ENCODE peak calls at places on chromosomes 4 and X, in six cellular contexts. X is psoas muscle; M is naive thymus-derived CD4-positive, alpha-beta T cell; R is left lung; A is heart left ventricle; D is right cardiac atrium. S is an unnamed sample.

GRCh38 chr4:3462321-3462789 is 751 bp upstream of the DOK7 start:
- DNase-seq in X (peak; percentile 23), M (no peak), R (peak; percentile 73), A (peak; percentile 22), D (peak; percentile 54), S (peak; percentile 40)

GRCh38 chrX:15619053-15619772 is 18.5 kb upstream of the ACE2 start:
- DNase-seq in X (no peak), M (no peak), R (no peak), A (no peak), D (no peak), S (no peak)

GRCh38 chr4:16750882-16751642 is 147.4 kb downstream of the LDB2 start:
- DNase-seq in X (no peak), M (no peak), R (no peak), A (no peak), D (no peak), S (no peak)

GRCh38 chr4:38190717-38191178 is 230.6 kb downstream of the PTTG2 start:
- DNase-seq in X (peak; percentile 46), M (no peak), R (no peak), A (peak; percentile 65), D (peak; percentile 77), S (no peak)

GRCh38 chr4:46594658-46595057 is 204.7 kb upstream of the GABRA2 start:
- DNase-seq in X (no peak), M (no peak), R (no peak), A (no peak), D (no peak), S (no peak)

GRCh38 chr4:20137176-20137575 is 114.5 kb upstream of the SLIT2 start:
- DNase-seq in X (no peak), M (no peak), R (no peak), A (no peak), D (no peak), S (no peak)

GRCh38 chrX:72314242-72314641 is 8.5 kb upstream of the CITED1 start:
- DNase-seq in X (no peak), M (no peak), R (no peak), A (no peak), D (no peak), S (no peak)

GRCh38 chrX:48468693-48469691 is 1.1 kb downstream of the SLC38A5 start:
- DNase-seq in X (no peak), M (peak; percentile 33), R (no peak), A (no peak), D (no peak), S (no peak)

GRCh38 chr4:76306882-76307669 is 543 bp downstream of the STBD1 start:
- DNase-seq in X (peak; percentile 71), M (peak; percentile 6), R (peak; percentile 93), A (peak; percentile 77), D (peak; percentile 86), S (peak; percentile 70)

GRCh38 chr4:7798215-7798995 is 141.3 kb downstream of the AFAP1 start:
- DNase-seq in X (no peak), M (no peak), R (no peak), A (no peak), D (no peak), S (peak; percentile 56)

DNA sequence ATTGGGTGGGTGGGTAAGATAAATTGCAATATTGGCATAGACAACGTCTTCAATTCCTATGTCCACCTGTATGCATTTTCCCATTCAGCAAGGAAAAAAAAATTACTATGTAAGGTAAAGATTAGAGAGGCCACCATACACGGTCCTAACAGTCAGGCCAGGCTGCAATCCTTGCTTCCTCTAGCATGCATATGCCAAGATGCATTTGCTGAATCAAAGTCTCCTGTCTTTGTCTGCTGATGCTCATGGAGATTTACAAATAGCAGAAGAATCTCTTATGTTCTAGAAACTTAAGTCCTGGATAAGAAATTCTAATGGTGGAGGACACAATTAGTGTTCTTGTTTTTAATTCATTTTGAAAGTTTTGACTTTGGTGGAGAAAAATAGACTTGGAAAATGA is 206.8 kb downstream of the PDGFC start:
- DNase-seq in X (no peak), M (no peak), R (no peak), A (no peak), D (no peak), S (no peak)
- H3K4me3 ChIP-seq in X (no peak overlapping the region), M (no peak overlapping the region), R (no peak overlapping the region), A (no peak overlapping the region), D (no peak overlapping the region), S (no peak overlapping the region)

GRCh38 chr4:22778547-22779163 is 85.9 kb downstream of the GBA3 start:
- DNase-seq in X (no peak), M (no peak), R (peak; percentile 75), A (no peak), D (peak; percentile 50), S (peak; percentile 64)

GRCh38 chr4:22780797-22781196 is 88.1 kb downstream of the GBA3 start:
- DNase-seq in X (no peak), M (no peak), R (no peak), A (no peak), D (no peak), S (peak; percentile 22)
- H3K4me1 ChIP-seq in X (no peaks in the 10 kb centered on the region), M (no peaks in the 10 kb centered on the region), R (no peaks in the 10 kb centered on the region), A (no peaks in the 10 kb centered on the region), D (no peaks in the 10 kb centered on the region), S (no peaks in the 10 kb centered on the region)

DNA sequence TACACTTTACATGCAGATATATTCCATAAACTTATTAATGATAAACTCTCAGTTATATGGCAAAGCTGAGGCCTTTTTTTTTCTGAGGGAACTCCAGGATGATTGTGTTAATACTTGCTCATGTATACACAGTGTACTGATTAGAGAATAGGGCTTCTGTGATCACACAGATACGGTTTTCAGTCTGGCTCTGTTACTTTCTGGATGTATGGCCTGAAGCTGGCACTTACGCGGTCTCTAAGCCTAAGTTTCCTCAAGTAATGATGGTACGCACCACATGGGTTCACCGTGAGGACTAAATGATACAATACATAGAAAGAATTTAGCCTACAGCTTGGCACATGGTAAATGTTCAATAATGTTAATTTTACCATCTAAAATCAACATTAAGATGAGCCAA is 73.8 kb downstream of the SEC24D start:
- DNase-seq in X (no peak), M (no peak), R (no peak), A (no peak), D (no peak), S (no peak)
- H3K9me3 ChIP-seq in X (no peaks in the 10 kb centered on the region), M (no peaks in the 10 kb centered on the region), R (no peaks in the 10 kb centered on the region), A (no peaks in the 10 kb centered on the region), D (no peaks in the 10 kb centered on the region), S (no peaks in the 10 kb centered on the region)

GRCh38 chr4:128827280-128827679 is 17.8 kb downstream of the JADE1 start:
- DNase-seq in X (no peak), M (no peak), R (no peak), A (no peak), D (no peak), S (no peak)

GRCh38 chr4:128831526-128832252 is 22.2 kb downstream of the JADE1 start:
- DNase-seq in X (no peak), M (no peak), R (no peak), A (no peak), D (no peak), S (no peak)

GRCh38 chr4:128832253-128832641 is 22.7 kb downstream of the JADE1 start:
- DNase-seq in X (no peak), M (no peak), R (no peak), A (no peak), D (no peak), S (no peak)

GRCh38 chr4:128835498-128836222 is 26.2 kb downstream of the JADE1 start:
- DNase-seq in X (peak; percentile 65), M (no peak), R (no peak), A (peak; percentile 92), D (peak; percentile 92), S (peak; percentile 79)

DNA sequence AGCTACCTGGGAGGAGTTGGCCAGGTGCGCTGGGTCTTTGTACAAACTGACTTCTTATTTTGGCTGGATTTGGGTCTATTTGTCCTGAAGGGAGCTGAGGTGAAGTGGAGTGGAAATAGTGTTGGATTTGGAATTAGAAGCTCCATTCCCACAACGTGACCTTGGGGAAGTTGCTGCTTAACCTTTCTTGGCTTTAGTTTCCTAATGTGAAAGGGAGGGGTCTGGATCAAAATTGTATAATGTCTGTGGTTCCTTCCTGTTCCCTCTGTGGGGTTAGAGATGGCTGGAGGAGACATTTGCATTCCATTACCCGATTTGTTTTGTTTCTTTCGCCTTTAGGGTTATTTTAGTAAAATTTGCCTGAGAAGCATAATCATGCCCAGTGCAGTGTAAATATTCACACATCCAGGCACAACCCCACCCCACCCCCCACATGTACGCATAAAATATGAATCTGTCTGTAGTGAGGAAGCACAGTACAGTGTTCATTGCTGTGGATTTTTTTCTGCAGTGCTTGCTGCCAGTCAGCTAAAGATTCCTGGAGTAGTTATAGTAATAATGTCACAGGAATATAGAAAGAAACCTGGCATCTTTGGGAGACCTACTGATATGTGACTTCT is 21.5 kb downstream of the JADE1 start:
- DNase-seq in X (no peak), M (no peak), R (no peak), A (no peak), D (no peak), S (no peak)
- H3K4me3 ChIP-seq in X (no peak overlapping the region), M (no peak overlapping the region), R (no peak overlapping the region), A (peak overlapping the region; percentile 7), D (no peak overlapping the region), S (no peak overlapping the region)